ENCODE peak calls at places on chromosomes 2 and 18, in eight cellular contexts. One of them, this sample, is unnamed.

GRCh38 chr2:181680055-181680936 is at the start of gene NEUROD1:
- DNase-seq in T-cell: no peak
- DNase-seq in AG20443: no peak
- DNase-seq in neural crest cell: no peak
- DNase-seq in HepG2: no peak
- DNase-seq in germinal center: no peak
- DNase-seq in fibroblast of mammary gland: no peak
- DNase-seq in foreskin fibroblast: no peak
- DNase-seq in this sample: no peak

GRCh38 chr2:84888401-84889276 is 7.8 kb upstream of the TRABD2A start:
- DNase-seq in germinal center: peak; percentile 60
- DNase-seq in foreskin fibroblast: no peak
- DNase-seq in T-cell: peak; percentile 45
- DNase-seq in HepG2: no peak
- DNase-seq in fibroblast of mammary gland: peak; percentile 76
- DNase-seq in AG20443: no peak
- DNase-seq in neural crest cell: no peak
- DNase-seq in this sample: peak; percentile 55

GRCh38 chr2:112168422-112169124 is 30.4 kb downstream of the FBLN7 start:
- DNase-seq in T-cell: no peak
- DNase-seq in foreskin fibroblast: peak; percentile 17
- DNase-seq in AG20443: peak; percentile 83
- DNase-seq in fibroblast of mammary gland: peak; percentile 52
- DNase-seq in HepG2: peak; percentile 20
- DNase-seq in germinal center: no peak
- DNase-seq in neural crest cell: no peak
- DNase-seq in this sample: peak; percentile 68

GRCh38 chr2:10987861-10988260 is 76.1 kb downstream of the KCNF1 start:
- DNase-seq in fibroblast of mammary gland: no peak
- DNase-seq in foreskin fibroblast: no peak
- DNase-seq in germinal center: no peak
- DNase-seq in HepG2: no peak
- DNase-seq in AG20443: no peak
- DNase-seq in neural crest cell: no peak
- DNase-seq in T-cell: no peak
- DNase-seq in this sample: no peak

GRCh38 chr18:48675330-48675761 is 136.5 kb downstream of the CTIF start:
- DNase-seq in foreskin fibroblast: peak; percentile 72
- DNase-seq in T-cell: peak; percentile 42
- DNase-seq in neural crest cell: peak; percentile 92
- DNase-seq in HepG2: peak; percentile 58
- DNase-seq in fibroblast of mammary gland: peak; percentile 81
- DNase-seq in AG20443: peak; percentile 93
- DNase-seq in germinal center: peak; percentile 80
- DNase-seq in this sample: peak; percentile 69

GRCh38 chr2:241844066-241844728 is 14.5 kb downstream of the PDCD1 start:
- DNase-seq in HepG2: no peak
- DNase-seq in foreskin fibroblast: peak; percentile 28
- DNase-seq in T-cell: peak; percentile 24
- DNase-seq in germinal center: peak; percentile 73
- DNase-seq in neural crest cell: peak; percentile 50
- DNase-seq in AG20443: peak; percentile 94
- DNase-seq in fibroblast of mammary gland: peak; percentile 23
- DNase-seq in this sample: no peak

GRCh38 chr2:41955641-41956040 is 92.2 kb upstream of the PKDCC start:
- DNase-seq in neural crest cell: no peak
- DNase-seq in germinal center: no peak
- DNase-seq in HepG2: no peak
- DNase-seq in AG20443: no peak
- DNase-seq in T-cell: no peak
- DNase-seq in fibroblast of mammary gland: no peak
- DNase-seq in foreskin fibroblast: no peak
- DNase-seq in this sample: no peak

GRCh38 chr18:12737243-12737902 is 34.5 kb downstream of the PSMG2 start:
- DNase-seq in AG20443: no peak
- DNase-seq in fibroblast of mammary gland: no peak
- DNase-seq in foreskin fibroblast: no peak
- DNase-seq in germinal center: no peak
- DNase-seq in neural crest cell: no peak
- DNase-seq in T-cell: no peak
- DNase-seq in HepG2: no peak
- DNase-seq in this sample: no peak

GRCh38 chr2:88016948-88017779 is 817 bp upstream of the RNU2-63P start:
- DNase-seq in AG20443: no peak
- DNase-seq in HepG2: peak; percentile 75
- DNase-seq in foreskin fibroblast: no peak
- DNase-seq in fibroblast of mammary gland: no peak
- DNase-seq in germinal center: peak; percentile 71
- DNase-seq in T-cell: no peak
- DNase-seq in neural crest cell: no peak
- DNase-seq in this sample: no peak

GRCh38 chr2:46125798-46126197 is 171.4 kb upstream of the EPAS1 start:
- DNase-seq in foreskin fibroblast: no peak
- DNase-seq in neural crest cell: no peak
- DNase-seq in HepG2: no peak
- DNase-seq in fibroblast of mammary gland: no peak
- DNase-seq in germinal center: no peak
- DNase-seq in T-cell: no peak
- DNase-seq in AG20443: no peak
- DNase-seq in this sample: no peak

GRCh38 chr2:238305092-238305862 is 15.0 kb upstream of the TRAF3IP1 start:
- DNase-seq in foreskin fibroblast: no peak
- DNase-seq in germinal center: no peak
- DNase-seq in HepG2: peak; percentile 51
- DNase-seq in AG20443: no peak
- DNase-seq in T-cell: no peak
- DNase-seq in neural crest cell: no peak
- DNase-seq in fibroblast of mammary gland: no peak
- DNase-seq in this sample: no peak

GRCh38 chr18:22841840-22842239 is 91.3 kb upstream of the RBBP8 start:
- DNase-seq in germinal center: no peak
- DNase-seq in HepG2: no peak
- DNase-seq in foreskin fibroblast: no peak
- DNase-seq in fibroblast of mammary gland: no peak
- DNase-seq in T-cell: no peak
- DNase-seq in neural crest cell: no peak
- DNase-seq in AG20443: no peak
- DNase-seq in this sample: no peak